ENCODE peak calls at places on chromosome 10, in seven cellular contexts. Z is tibial artery, I is transverse colon, R is sigmoid colon, Q is skeletal muscle cell, Y is DND-41, A is fibroblast of the aortic adventitia. P is an unnamed sample.

GRCh38 chr10:127227663-127228062 is 31.3 kb upstream of the INSYN2A start:
- DNase-seq in Z (no peak), I (no peak), R (no peak), Q (no peak), Y (no peak), A (no peak), P (no peak)

GRCh38 chr10:127117125-127117524 is 79.3 kb downstream of the INSYN2A start:
- DNase-seq in Z (no peak), I (peak), R (no peak), Q (peak), Y (peak), A (peak), P (peak)

GRCh38 chr10:100364735-100365391 is 17.8 kb downstream of the SCD start:
- DNase-seq in Z (peak), I (peak), R (peak), Q (peak), Y (no peak), A (peak), P (peak)

GRCh38 chr10:74620626-74621025 is 205.8 kb upstream of the KAT6B start:
- DNase-seq in Z (no peak), I (no peak), R (no peak), Q (no peak), Y (no peak), A (no peak), P (no peak)

GRCh38 chr10:131698232-131698631 is 202.6 kb upstream of the PPP2R2D start:
- DNase-seq in Z (no peak), I (no peak), R (no peak), Q (no peak), Y (no peak), A (no peak), P (no peak)

GRCh38 chr10:114987995-114988394 is 50.0 kb downstream of the TRUB1 start:
- DNase-seq in Z (no peak), I (no peak), R (no peak), Q (peak), Y (no peak), A (peak), P (no peak)

GRCh38 chr10:120897343-120897742 is 46.2 kb downstream of the WDR11 start:
- DNase-seq in Z (no peak), I (no peak), R (no peak), Q (peak), Y (no peak), A (peak), P (no peak)

GRCh38 chr10:118342638-118343020 is 505 bp upstream of the FAM204A start:
- DNase-seq in Z (no peak), I (no peak), R (no peak), Q (no peak), Y (no peak), A (no peak), P (no peak)

GRCh38 chr10:52517017-52517416 is 202.9 kb downstream of the DKK1 start:
- DNase-seq in Z (no peak), I (no peak), R (no peak), Q (no peak), Y (no peak), A (no peak), P (no peak)

GRCh38 chr10:983951-984705 is 4.1 kb upstream of the GTPBP4 start:
- DNase-seq in Z (no peak), I (no peak), R (no peak), Q (no peak), Y (no peak), A (peak), P (no peak)

GRCh38 chr10:79380918-79381775 is 33.9 kb downstream of the PPIF start:
- DNase-seq in Z (peak), I (peak), R (peak), Q (no peak), Y (no peak), A (no peak), P (peak)

GRCh38 chr10:48792121-48792520 is 107.4 kb downstream of the WDFY4 start:
- DNase-seq in Z (no peak), I (no peak), R (no peak), Q (no peak), Y (no peak), A (no peak), P (no peak)

GRCh38 chr10:102451105-102451969 is at the start of gene C10orf95:
- DNase-seq in Z (no peak), I (peak), R (no peak), Q (no peak), Y (no peak), A (no peak), P (no peak)

GRCh38 chr10:102450374-102451104 is 804 bp downstream of the C10orf95 start:
- DNase-seq in Z (peak), I (peak), R (peak), Q (peak), Y (peak), A (peak), P (peak)

GRCh38 chr10:102450124-102450373 is 1.3 kb downstream of the C10orf95 start:
- DNase-seq in Z (no peak), I (no peak), R (no peak), Q (no peak), Y (no peak), A (no peak), P (no peak)

GRCh38 chr10:102453502-102453901 is 2.2 kb upstream of the C10orf95 start:
- DNase-seq in Z (no peak), I (no peak), R (no peak), Q (no peak), Y (no peak), A (no peak), P (no peak)

DNA sequence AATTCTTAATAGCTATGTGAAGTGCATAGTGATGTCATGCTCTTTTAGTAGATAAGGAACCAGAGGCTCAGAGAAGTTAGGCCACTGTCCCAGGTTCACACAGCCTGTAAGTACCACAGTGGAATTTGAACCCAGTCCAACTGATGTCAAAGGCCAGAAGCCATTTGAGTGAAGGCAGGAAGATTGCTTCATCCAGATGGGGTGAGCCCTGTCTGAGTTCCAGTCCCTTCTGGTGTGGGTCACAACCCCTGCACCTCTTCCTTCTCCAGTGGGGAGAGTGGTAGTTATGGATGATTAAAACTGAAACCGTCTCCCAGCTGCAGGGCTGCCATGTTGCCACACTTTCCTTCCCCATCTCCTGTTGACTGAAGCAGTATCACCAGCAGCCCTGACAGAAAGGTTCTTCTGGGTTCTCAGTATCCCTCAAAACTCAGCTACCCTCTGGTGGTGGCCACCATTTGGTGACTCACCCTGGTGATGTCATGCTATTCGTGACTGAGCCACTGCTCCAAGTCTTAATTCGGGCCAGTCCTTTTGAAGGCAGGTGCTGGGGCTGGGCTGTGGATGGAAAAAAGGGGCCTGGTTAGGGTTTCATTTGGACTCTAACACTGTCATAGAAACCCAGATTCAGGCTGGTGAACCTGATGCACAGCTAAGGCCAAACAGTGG is 1.5 kb upstream of the C10orf95 start:
- DNase-seq in Z (no peak), I (peak), R (peak), Q (no peak), Y (no peak), A (peak), P (no peak)
- H3K4me3 ChIP-seq in Z (no peak), I (no peak), R (no peak), Q (no peak), Y (no peak), A (no peak), P (no peak)

GRCh38 chr10:30791197-30791611 is 161.7 kb upstream of the LYZL2 start:
- DNase-seq in Z (no peak), I (peak), R (peak), Q (no peak), Y (no peak), A (no peak), P (no peak)

GRCh38 chr10:30788307-30788706 is 158.8 kb upstream of the LYZL2 start:
- DNase-seq in Z (no peak), I (no peak), R (peak), Q (no peak), Y (no peak), A (peak), P (no peak)

GRCh38 chr10:30786906-30787305 is 157.4 kb upstream of the LYZL2 start:
- DNase-seq in Z (no peak), I (no peak), R (peak), Q (no peak), Y (no peak), A (no peak), P (no peak)

GRCh38 chr10:30793093-30793492 is 163.5 kb upstream of the LYZL2 start:
- DNase-seq in Z (no peak), I (no peak), R (no peak), Q (no peak), Y (no peak), A (no peak), P (no peak)

DNA sequence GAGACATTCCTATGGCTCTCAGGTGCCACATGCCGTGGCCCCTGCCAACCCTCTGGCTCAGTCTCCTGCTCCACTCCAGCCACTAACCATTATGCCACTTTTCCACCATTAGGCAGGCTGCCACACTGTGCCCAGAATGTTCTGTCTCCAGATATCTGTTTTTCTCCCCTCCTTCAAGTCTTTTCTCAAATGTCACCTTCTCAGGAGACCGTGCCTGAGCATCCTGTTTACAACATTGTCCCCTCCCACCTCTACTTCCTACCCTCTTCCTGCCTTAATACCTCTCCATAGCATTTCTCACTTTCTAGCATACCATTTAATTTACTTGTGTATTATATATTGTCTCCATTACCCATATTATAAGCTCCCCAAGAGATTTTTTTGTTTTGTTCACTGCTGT is 162.5 kb upstream of the LYZL2 start:
- DNase-seq in Z (no peak), I (no peak), R (peak), Q (no peak), Y (no peak), A (no peak), P (no peak)
- H3K4me3 ChIP-seq in Z (no peak), I (no peak), R (no peak), Q (no peak), Y (no peak), A (no peak), P (no peak)

DNA sequence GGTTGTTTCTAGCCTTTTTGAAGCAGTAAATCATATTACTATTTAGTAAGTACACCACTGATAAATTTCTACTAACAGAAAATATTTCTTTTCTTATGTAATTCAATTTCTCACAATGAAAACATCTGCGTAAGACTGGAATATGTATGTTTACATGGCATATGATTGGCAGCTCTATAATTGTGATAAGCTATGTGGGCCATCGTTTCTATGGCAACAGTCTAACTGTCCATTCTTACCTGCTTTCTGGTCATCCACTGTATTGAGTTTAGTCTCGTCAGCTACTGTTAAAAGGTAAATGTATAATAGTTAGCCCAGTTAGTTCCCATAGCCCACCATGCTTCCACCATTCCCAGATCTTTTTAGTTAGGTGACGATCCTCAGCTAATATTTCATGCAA is 479.1 kb downstream of the PARD3 start:
- DNase-seq in Z (no peak), I (no peak), R (no peak), Q (no peak), Y (no peak), A (no peak), P (no peak)
- H3K4me3 ChIP-seq in Z (no peak), I (no peak), R (no peak), Q (no peak), Y (no peak), A (no peak), P (no peak)

GRCh38 chr10:30840386-30841074 is 191.1 kb downstream of the ZNF438 start:
- DNase-seq in Z (no peak), I (no peak), R (peak), Q (no peak), Y (no peak), A (peak), P (peak)

GRCh38 chr10:30847199-30847598 is 184.5 kb downstream of the ZNF438 start:
- DNase-seq in Z (no peak), I (no peak), R (no peak), Q (no peak), Y (no peak), A (no peak), P (no peak)

GRCh38 chr10:30847642-30848041 is 184.0 kb downstream of the ZNF438 start:
- DNase-seq in Z (no peak), I (no peak), R (no peak), Q (no peak), Y (no peak), A (no peak), P (no peak)

GRCh38 chr10:30836411-30836810 is 195.3 kb downstream of the ZNF438 start:
- DNase-seq in Z (no peak), I (no peak), R (no peak), Q (no peak), Y (no peak), A (no peak), P (no peak)

DNA sequence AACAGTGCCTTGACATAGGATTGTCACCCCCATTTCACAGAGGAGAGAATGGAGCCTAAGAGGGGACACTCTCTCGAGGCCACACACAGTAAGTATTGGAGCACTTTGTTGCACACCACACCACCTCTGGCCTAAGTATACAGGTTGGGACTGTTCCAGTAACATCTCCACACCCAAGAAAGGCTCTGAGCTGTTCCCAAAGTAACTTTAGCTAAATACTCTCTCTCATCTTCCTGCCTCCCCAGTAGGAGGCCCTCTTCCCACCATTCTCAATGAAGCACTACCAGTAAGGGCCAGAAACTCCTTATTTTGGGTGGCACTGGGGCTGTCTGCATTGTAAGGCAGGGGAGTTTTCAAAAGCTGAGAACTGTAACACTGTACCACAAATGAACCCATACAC is 189.5 kb downstream of the ZNF438 start:
- DNase-seq in Z (no peak), I (no peak), R (no peak), Q (no peak), Y (no peak), A (no peak), P (peak)
- H3K4me3 ChIP-seq in Z (no peak), I (no peak), R (no peak), Q (no peak), Y (no peak), A (no peak), P (no peak)

DNA sequence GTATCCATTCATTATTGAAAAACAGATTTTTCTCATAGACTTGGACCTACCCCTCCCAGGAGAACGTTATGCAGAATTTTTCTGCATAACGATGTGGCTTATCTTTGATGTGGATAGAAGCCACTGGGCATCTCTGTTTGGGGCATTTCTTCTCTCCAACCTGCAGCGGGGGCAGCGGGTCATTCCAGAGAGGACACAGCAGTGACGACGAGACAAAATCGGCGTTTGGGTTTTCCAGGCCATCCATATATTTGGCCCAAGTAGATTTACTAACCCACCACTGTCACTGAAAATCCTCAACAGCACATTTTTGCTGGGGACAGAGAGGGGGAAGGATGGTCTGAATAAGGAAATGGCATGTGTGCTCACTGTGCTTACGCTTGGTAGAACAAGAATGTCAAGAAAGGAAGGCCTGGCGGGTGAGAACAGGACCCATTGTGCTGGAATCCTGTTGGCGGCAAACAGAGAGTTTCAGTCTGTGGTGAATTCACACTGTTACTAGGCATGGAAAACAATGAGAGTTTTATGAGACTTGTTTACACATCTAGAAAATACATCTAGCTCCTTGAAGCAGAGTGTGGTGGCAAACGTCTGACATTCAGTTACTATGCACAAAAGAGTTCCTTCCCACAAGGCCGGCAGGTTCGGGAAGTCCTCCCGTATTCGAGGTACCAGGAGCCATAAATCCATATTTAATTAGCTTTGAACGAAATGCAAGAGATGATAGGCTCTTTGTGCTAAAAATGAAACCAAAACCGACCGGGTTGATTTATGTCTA is 299.5 kb upstream of the PITRM1 start:
- DNase-seq in Z (no peak), I (peak), R (peak), Q (no peak), Y (no peak), A (no peak), P (no peak)
- H3K4me3 ChIP-seq in Z (peak), I (peak), R (peak), Q (no peak), Y (no peak), A (no peak), P (no peak)

P was measured in H7.